ENCODE peak calls at places on chromosomes 5 and 9, in four cellular contexts. One of them, this sample, is unnamed.

GRCh38 chr5:147567917-147568598 is 58.2 kb upstream of the DPYSL3 start:
- DNase-seq in stimulated activated CD4-positive, alpha-beta T cell treated with anti-CD3 and anti-CD28 coated beads, Interleukin-1b, Interleukin-23, amount 100 ng/mL, for 4 hours: no peak
- DNase-seq in effector memory CD4-positive, alpha-beta T cell: no peak
- DNase-seq in NCI-H82: no peak
- DNase-seq in this sample: no peak

GRCh38 chr9:36987409-36987808 is 46.7 kb downstream of the PAX5 start:
- DNase-seq in stimulated activated CD4-positive, alpha-beta T cell treated with anti-CD3 and anti-CD28 coated beads, Interleukin-1b, Interleukin-23, amount 100 ng/mL, for 4 hours: no peak
- DNase-seq in effector memory CD4-positive, alpha-beta T cell: no peak
- DNase-seq in NCI-H82: no peak
- DNase-seq in this sample: no peak

GRCh38 chr5:154829589-154830218 is 20.7 kb downstream of the FAXDC2 start:
- DNase-seq in NCI-H82: no peak
- DNase-seq in effector memory CD4-positive, alpha-beta T cell: peak
- DNase-seq in stimulated activated CD4-positive, alpha-beta T cell treated with anti-CD3 and anti-CD28 coated beads, Interleukin-1b, Interleukin-23, amount 100 ng/mL, for 4 hours: no peak
- DNase-seq in this sample: no peak

GRCh38 chr9:117290306-117290705 is 124.6 kb downstream of the ASTN2 start:
- DNase-seq in stimulated activated CD4-positive, alpha-beta T cell treated with anti-CD3 and anti-CD28 coated beads, Interleukin-1b, Interleukin-23, amount 100 ng/mL, for 4 hours: no peak
- DNase-seq in effector memory CD4-positive, alpha-beta T cell: no peak
- DNase-seq in NCI-H82: no peak
- DNase-seq in this sample: no peak

GRCh38 chr5:78809444-78809843 is 160.9 kb upstream of the LHFPL2 start:
- DNase-seq in stimulated activated CD4-positive, alpha-beta T cell treated with anti-CD3 and anti-CD28 coated beads, Interleukin-1b, Interleukin-23, amount 100 ng/mL, for 4 hours: no peak
- DNase-seq in effector memory CD4-positive, alpha-beta T cell: no peak
- DNase-seq in NCI-H82: no peak
- DNase-seq in this sample: no peak

GRCh38 chr9:14779566-14780022 is 57.1 kb upstream of the CER1 start:
- DNase-seq in NCI-H82: no peak
- DNase-seq in stimulated activated CD4-positive, alpha-beta T cell treated with anti-CD3 and anti-CD28 coated beads, Interleukin-1b, Interleukin-23, amount 100 ng/mL, for 4 hours: no peak
- DNase-seq in effector memory CD4-positive, alpha-beta T cell: no peak
- DNase-seq in this sample: peak

GRCh38 chr9:98886691-98887229 is 56.9 kb upstream of the COL15A1 start:
- DNase-seq in NCI-H82: no peak
- DNase-seq in effector memory CD4-positive, alpha-beta T cell: no peak
- DNase-seq in stimulated activated CD4-positive, alpha-beta T cell treated with anti-CD3 and anti-CD28 coated beads, Interleukin-1b, Interleukin-23, amount 100 ng/mL, for 4 hours: no peak
- DNase-seq in this sample: no peak

GRCh38 chr9:133726401-133727276 is 11.5 kb downstream of the SARDH start:
- DNase-seq in stimulated activated CD4-positive, alpha-beta T cell treated with anti-CD3 and anti-CD28 coated beads, Interleukin-1b, Interleukin-23, amount 100 ng/mL, for 4 hours: peak
- DNase-seq in effector memory CD4-positive, alpha-beta T cell: peak
- DNase-seq in NCI-H82: peak
- DNase-seq in this sample: peak

GRCh38 chr9:119333507-119334229 is 35.6 kb downstream of the BRINP1 start:
- DNase-seq in stimulated activated CD4-positive, alpha-beta T cell treated with anti-CD3 and anti-CD28 coated beads, Interleukin-1b, Interleukin-23, amount 100 ng/mL, for 4 hours: no peak
- DNase-seq in NCI-H82: peak
- DNase-seq in effector memory CD4-positive, alpha-beta T cell: no peak
- DNase-seq in this sample: no peak

This sample was measured in D341Med.